ENCODE peak calls at places on chromosome 19, in ten cellular contexts. X, E, A, P, V, S, O, F, D and U are unnamed samples.

GRCh38 chr19:2026770-2027169 is 11.3 kb upstream of the BTBD2 start:
- DNase-seq in X (no peak), E (no peak), A (no peak), P (no peak), V (no peak), S (no peak), O (no peak), F (no peak), D (no peak), U (no peak)

GRCh38 chr19:46000497-46001246 is 5.4 kb downstream of the CCDC61 start:
- DNase-seq in X (no peak), E (peak), A (peak), P (peak), V (no peak), S (no peak), O (no peak), F (no peak), D (peak), U (no peak)

GRCh38 chr19:737591-738093 is 13.3 kb upstream of the MISP start:
- DNase-seq in X (no peak), E (no peak), A (no peak), P (peak), V (no peak), S (no peak), O (peak), F (no peak), D (peak), U (no peak)

GRCh38 chr19:789473-790052 is 7.7 kb upstream of the PTBP1 start:
- DNase-seq in X (no peak), E (no peak), A (no peak), P (peak), V (no peak), S (no peak), O (no peak), F (no peak), D (no peak), U (no peak)

GRCh38 chr19:43957891-43958290 is 6.9 kb downstream of the ZNF221 start:
- DNase-seq in X (no peak), E (no peak), A (no peak), P (no peak), V (no peak), S (peak), O (peak), F (peak), D (no peak), U (no peak)

GRCh38 chr19:42961119-42961518 is 24.1 kb upstream of the PSG7 start:
- DNase-seq in X (no peak), E (no peak), A (no peak), P (no peak), V (no peak), S (no peak), O (no peak), F (no peak), D (no peak), U (no peak)

GRCh38 chr19:1169921-1170885 is 3.9 kb downstream of the SBNO2 start:
- DNase-seq in X (peak), E (peak), A (peak), P (no peak), V (no peak), S (no peak), O (no peak), F (no peak), D (peak), U (no peak)

GRCh38 chr19:44566984-44567383 is 37.5 kb upstream of the CEACAM20 start:
- DNase-seq in X (peak), E (no peak), A (no peak), P (no peak), V (no peak), S (no peak), O (no peak), F (no peak), D (no peak), U (no peak)

GRCh38 chr19:14561832-14562351 is 10.0 kb downstream of the NDUFB7 start:
- DNase-seq in X (no peak), E (no peak), A (peak), P (peak), V (no peak), S (no peak), O (peak), F (no peak), D (peak), U (no peak)

GRCh38 chr19:53894736-53895135 is 12.7 kb downstream of the PRKCG start:
- DNase-seq in X (peak), E (no peak), A (no peak), P (no peak), V (no peak), S (no peak), O (no peak), F (no peak), D (no peak), U (no peak)

GRCh38 chr19:55690769-55691545 is 15.9 kb downstream of the EPN1 start:
- DNase-seq in X (no peak), E (no peak), A (no peak), P (no peak), V (no peak), S (no peak), O (no peak), F (no peak), D (no peak), U (no peak)

GRCh38 chr19:49118565-49119410 is at the start of gene C19orf73:
- DNase-seq in X (peak), E (peak), A (peak), P (peak), V (peak), S (peak), O (peak), F (peak), D (peak), U (peak)

GRCh38 chr19:8569066-8569761 is 8.0 kb downstream of the MYO1F start:
- DNase-seq in X (peak), E (peak), A (no peak), P (no peak), V (no peak), S (peak), O (peak), F (peak), D (peak), U (peak)

GRCh38 chr19:10603873-10604459 is 16.9 kb upstream of the AP1M2 start:
- DNase-seq in X (peak), E (no peak), A (no peak), P (no peak), V (no peak), S (no peak), O (peak), F (no peak), D (peak), U (no peak)

GRCh38 chr19:16088351-16088984 is 12.2 kb downstream of the TPM4 start:
- DNase-seq in X (peak), E (no peak), A (no peak), P (no peak), V (no peak), S (no peak), O (no peak), F (no peak), D (peak), U (no peak)

GRCh38 chr19:49677232-49677881 is at the start of gene PRMT1:
- DNase-seq in X (no peak), E (no peak), A (no peak), P (peak), V (no peak), S (no peak), O (no peak), F (no peak), D (no peak), U (no peak)

GRCh38 chr19:45763691-45764294 is 5.3 kb downstream of the SIX5 start:
- DNase-seq in X (no peak), E (no peak), A (no peak), P (no peak), V (no peak), S (no peak), O (no peak), F (no peak), D (no peak), U (no peak)

GRCh38 chr19:6318772-6319171 is 14.6 kb downstream of the ACER1 start:
- DNase-seq in X (no peak), E (no peak), A (no peak), P (no peak), V (no peak), S (no peak), O (peak), F (no peak), D (no peak), U (no peak)

GRCh38 chr19:39941151-39941550 is 6.7 kb upstream of the FCGBP start:
- DNase-seq in X (no peak), E (no peak), A (no peak), P (no peak), V (no peak), S (no peak), O (no peak), F (no peak), D (peak), U (no peak)
- H3K4me3 ChIP-seq in X (no peak), E (no peak), A (no peak), P (no peak), V (no peak), S (no peak), O (no peak), F (no peak), D (no peak), U (no peak)

DNA sequence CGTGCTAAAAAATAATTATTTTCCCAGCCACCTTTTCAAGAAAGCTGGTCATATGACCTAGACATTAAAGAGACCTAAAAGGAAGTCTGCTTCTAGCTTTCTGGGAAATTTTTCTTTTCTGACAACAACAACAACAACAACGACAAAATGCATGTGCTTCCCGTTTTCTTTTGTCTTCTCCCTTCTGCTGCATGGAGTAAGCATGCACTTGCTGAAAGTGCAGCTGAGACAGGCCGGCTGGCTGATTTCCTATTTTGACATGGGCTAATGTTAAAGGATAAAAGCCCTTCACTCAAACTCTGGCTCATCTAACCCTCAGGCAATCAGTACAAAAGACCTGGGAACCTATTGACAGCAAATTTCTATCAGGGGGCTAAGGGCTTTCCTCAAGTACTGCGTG is 811.2 kb downstream of the UQCRFS1 start:
- DNase-seq in X (no peak), E (no peak), A (no peak), P (no peak), V (no peak), S (no peak), O (no peak), F (no peak), D (no peak), U (no peak)
- TF ChIP-seq CTCF in X (no peak), E (no peak), A (no peak), P (no peak), V (no peak), S (no peak), O (no peak), F (no peak), D (no peak), U (no peak)

GRCh38 chr19:33344210-33344609 is 29.3 kb upstream of the CEBPG start:
- DNase-seq in X (no peak), E (no peak), A (no peak), P (no peak), V (no peak), S (no peak), O (peak), F (no peak), D (no peak), U (no peak)
- H3K4me3 ChIP-seq in X (no peak), E (no peak), A (peak), P (no peak), V (no peak), S (no peak), O (no peak), F (no peak), D (no peak), U (no peak)

GRCh38 chr19:51339687-51340656 is 2.0 kb downstream of the VSIG10L start:
- DNase-seq in X (peak), E (peak), A (peak), P (peak), V (peak), S (no peak), O (peak), F (peak), D (peak), U (peak)
- TF ChIP-seq CTCF in X (no peak), E (no peak), A (peak), P (no peak), V (no peak), S (no peak), O (no peak), F (peak), D (no peak), U (peak)